ENCODE peak calls at places on chromosomes 5 and 9, in four cellular contexts. F, S, O and N are unnamed samples.

GRCh38 chr9:36091028-36091953 is 45.2 kb upstream of the GLIPR2 start:
- DNase-seq in F (no peak), S (no peak), O (peak; percentile 62), N (no peak)

GRCh38 chr9:70079364-70080103 is 35.9 kb downstream of the MAMDC2 start:
- DNase-seq in F (no peak), S (no peak), O (peak; percentile 52), N (no peak)

GRCh38 chr9:83334320-83334719 is 203.9 kb downstream of the FRMD3 start:
- DNase-seq in F (peak; percentile 88), S (peak; percentile 91), O (peak; percentile 89), N (peak; percentile 86)

GRCh38 chr9:135592625-135593024 is 31.1 kb downstream of the PAEP start:
- DNase-seq in F (no peak), S (peak; percentile 39), O (no peak), N (no peak)

GRCh38 chr9:94900222-94901018 is 173.9 kb downstream of the AOPEP start:
- DNase-seq in F (no peak), S (no peak), O (peak; percentile 94), N (no peak)

GRCh38 chr9:15295761-15296405 is 11.1 kb downstream of the TTC39B start:
- DNase-seq in F (no peak), S (no peak), O (peak; percentile 89), N (no peak)

GRCh38 chr5:179912386-179912785 is 4.7 kb upstream of the TBC1D9B start:
- DNase-seq in F (no peak), S (peak; percentile 80), O (no peak), N (no peak)

GRCh38 chr5:15943487-15943886 is 236.1 kb downstream of the MARCHF11 start:
- DNase-seq in F (no peak), S (no peak), O (peak; percentile 45), N (no peak)

GRCh38 chr5:77560677-77561263 is 68.7 kb upstream of the WDR41 start:
- DNase-seq in F (no peak), S (no peak), O (peak; percentile 70), N (no peak)

GRCh38 chr9:109802491-109802890 is 22.5 kb downstream of the PALM2AKAP2 start:
- DNase-seq in F (no peak), S (no peak), O (no peak), N (no peak)

GRCh38 chr9:37976714-37977477 is 73.0 kb upstream of the SLC25A51 start:
- DNase-seq in F (no peak), S (no peak), O (peak; percentile 94), N (no peak)

DNA sequence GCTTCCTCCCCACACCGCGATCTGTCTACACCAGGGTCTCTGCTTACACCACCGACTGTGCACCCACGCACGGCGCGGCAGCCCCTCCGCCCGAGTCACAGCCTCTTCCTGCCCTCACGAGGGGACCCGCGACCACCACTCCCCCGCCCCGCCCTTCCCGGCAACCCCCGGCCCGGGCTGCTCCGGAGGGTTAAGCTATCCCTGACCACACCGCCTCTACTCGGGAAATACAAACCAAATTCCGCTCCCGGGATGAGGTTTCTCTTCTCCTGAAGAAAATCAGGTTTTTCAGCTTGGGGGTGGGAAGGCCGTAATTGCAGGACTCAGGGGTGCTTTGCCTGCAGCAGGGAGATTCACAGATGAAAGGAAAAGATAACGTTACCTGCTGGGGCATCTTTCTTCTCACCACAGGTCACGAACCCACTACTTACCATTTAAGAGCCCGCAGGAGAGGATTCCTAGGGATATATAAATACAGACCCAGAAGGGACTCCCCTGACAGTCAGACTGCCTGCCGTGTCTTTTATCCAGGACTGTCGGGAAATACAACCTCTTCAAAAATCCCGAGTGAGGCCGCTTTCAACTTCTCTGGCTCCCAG is 63.5 kb downstream of the ROR2 start:
- DNase-seq in F (no peak), S (no peak), O (no peak), N (no peak)
- H3K4me3 ChIP-seq in F (no peak overlapping the region), S (no peak overlapping the region), O (no peak overlapping the region), N (no peak overlapping the region)

GRCh38 chr5:1207555-1207954 is 6.2 kb downstream of the SLC6A19 start:
- DNase-seq in F (no peak), S (no peak), O (no peak), N (no peak)

GRCh38 chr5:1209552-1209852 is 8.1 kb downstream of the SLC6A19 start:
- DNase-seq in F (no peak), S (no peak), O (no peak), N (no peak)

GRCh38 chr5:1209896-1210776 is 8.7 kb downstream of the SLC6A19 start:
- DNase-seq in F (no peak), S (peak; percentile 15), O (no peak), N (no peak)

GRCh38 chr5:1208221-1208742 is 6.9 kb downstream of the SLC6A19 start:
- DNase-seq in F (no peak), S (no peak), O (no peak), N (no peak)

GRCh38 chr5:1208743-1209551 is 7.6 kb downstream of the SLC6A19 start:
- DNase-seq in F (no peak), S (peak; percentile 48), O (peak; percentile 25), N (no peak)
- H3K27ac ChIP-seq in F (no peak overlapping the region), S (no peak overlapping the region), O (no peak overlapping the region), N (no peak overlapping the region)

GRCh38 chr9:131187957-131188356 is 62.6 kb downstream of the NUP214 start:
- DNase-seq in F (no peak), S (no peak), O (no peak), N (no peak)
- H3K4me3 ChIP-seq in F (no peak overlapping the region), S (no peak overlapping the region), O (no peak overlapping the region), N (no peak overlapping the region)

GRCh38 chr9:92506184-92506857 is 24.0 kb upstream of the ASPN start:
- DNase-seq in F (no peak), S (peak; percentile 62), O (peak; percentile 94), N (peak; percentile 83)
- H3K27ac ChIP-seq in F (peak overlapping the region; percentile 31), S (no peak overlapping the region), O (peak overlapping the region; percentile 98), N (peak overlapping the region; percentile 91)

DNA sequence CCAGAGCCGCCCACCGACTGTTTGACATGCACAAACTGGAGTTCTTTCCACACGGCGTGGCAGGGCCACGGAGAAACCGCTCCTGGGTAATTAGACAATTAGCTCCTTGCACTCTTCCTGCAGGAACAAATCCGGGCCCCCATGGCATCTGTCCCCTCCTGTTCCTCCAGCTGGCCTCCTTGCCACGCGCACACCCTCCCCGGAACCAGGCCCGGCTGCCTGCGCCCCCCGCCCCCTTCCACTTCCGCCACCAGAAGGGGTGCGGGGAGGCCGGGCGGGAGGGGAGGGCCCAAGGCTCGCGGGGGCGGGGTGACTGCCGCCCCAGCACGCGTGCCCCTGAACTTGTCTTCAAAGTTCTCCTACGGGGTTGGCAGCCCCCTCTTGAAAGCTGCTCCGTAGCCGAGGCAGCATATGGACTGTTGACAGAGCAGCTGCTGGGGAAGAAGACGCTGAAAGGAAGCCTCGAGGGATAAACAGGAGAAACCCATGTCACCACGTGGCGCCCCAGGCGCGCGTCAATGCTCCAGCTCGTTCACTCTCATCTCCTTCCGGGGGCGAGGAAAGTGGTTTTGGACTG is 74.4 kb downstream of the SEC61B start:
- DNase-seq in F (peak; percentile 66), S (peak; percentile 69), O (peak; percentile 21), N (no peak)
- H3K4me3 ChIP-seq in F (peak overlapping the region; percentile 38), S (peak overlapping the region; percentile 57), O (peak overlapping the region; percentile 49), N (peak overlapping the region; percentile 63)

DNA sequence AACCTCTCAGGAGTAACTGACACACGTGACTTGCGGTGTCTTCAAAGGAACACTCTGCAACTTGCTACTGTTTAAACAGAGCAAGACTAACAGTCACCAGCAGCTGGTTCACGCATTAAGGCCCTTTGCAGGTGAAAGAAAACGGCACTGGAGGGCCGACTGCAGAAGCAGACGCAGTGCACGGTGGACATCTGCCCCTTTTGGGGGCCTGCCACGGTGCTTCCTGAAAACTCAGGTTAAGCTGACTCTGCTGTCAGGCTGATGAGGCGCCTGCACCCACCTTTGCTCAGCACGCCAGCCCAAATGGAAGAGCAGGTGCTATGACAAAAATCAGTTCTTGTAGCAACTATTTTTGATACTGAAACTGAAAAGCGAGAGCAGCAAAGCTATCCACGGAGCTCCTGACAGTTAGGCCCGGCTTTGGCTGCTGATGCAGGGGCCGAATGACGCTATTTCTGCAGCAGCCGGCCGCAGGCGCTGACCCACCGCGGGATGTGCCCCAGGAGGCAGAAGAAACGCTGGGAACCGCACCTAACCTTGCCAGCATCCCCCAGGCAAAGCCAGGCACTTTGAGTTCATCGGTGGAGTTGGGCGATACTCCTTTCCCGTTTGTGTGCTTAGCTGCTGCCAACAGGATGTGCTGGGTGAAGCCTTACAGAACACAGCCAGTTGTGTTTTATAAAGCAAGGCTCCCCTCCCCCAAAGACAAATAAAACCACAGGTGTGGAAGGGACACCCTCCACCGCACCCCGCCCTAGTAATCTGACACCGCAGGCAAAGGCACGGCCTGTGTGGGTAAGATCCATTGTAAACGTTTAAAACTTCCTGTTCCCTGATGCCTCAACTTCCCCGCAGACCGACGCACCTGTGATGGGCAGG is 21.1 kb upstream of the TERT start:
- DNase-seq in F (peak; percentile 85), S (peak; percentile 53), O (peak; percentile 24), N (peak; percentile 43)
- H3K27ac ChIP-seq in F (peak overlapping the region; percentile 71), S (no peak overlapping the region), O (no peak overlapping the region), N (no peak overlapping the region)

GRCh38 chr9:97305501-97306298 is 1.8 kb upstream of the CCDC180 start:
- DNase-seq in F (no peak), S (no peak), O (no peak), N (no peak)

GRCh38 chr9:97304586-97304985 is 2.9 kb upstream of the CCDC180 start:
- DNase-seq in F (no peak), S (no peak), O (no peak), N (no peak)

GRCh38 chr9:97307500-97308163 is at the start of gene CCDC180:
- DNase-seq in F (no peak), S (peak; percentile 80), O (peak; percentile 51), N (no peak)

GRCh38 chr9:97309260-97309659 is 1.8 kb downstream of the CCDC180 start:
- DNase-seq in F (no peak), S (no peak), O (no peak), N (no peak)

GRCh38 chr9:97307091-97307490 is 368 bp upstream of the CCDC180 start:
- DNase-seq in F (peak; percentile 85), S (peak; percentile 90), O (peak; percentile 86), N (no peak)
- H3K4me3 ChIP-seq in F (no peak overlapping the region), S (peak overlapping the region; percentile 41), O (peak overlapping the region; percentile 54), N (peak overlapping the region; percentile 52)